ENCODE peak calls at places on chromosomes 16 and 17, in eight cellular contexts. F is thoracic aorta, C is mammary epithelial cell, V is H1, J is ovary, G is A549, B is BE2C, U is fibroblast of lung. H is an unnamed sample.

GRCh38 chr16:1152123-1152638 is 725 bp upstream of the CACNA1H start:
- DNase-seq in U (no peak), J (peak; percentile 83), V (no peak), F (no peak), G (peak; percentile 24), C (no peak), B (peak; percentile 51), H (no peak)

GRCh38 chr16:13772782-13773181 is 147.2 kb upstream of the ERCC4 start:
- DNase-seq in B (no peak), J (no peak), C (no peak), U (no peak), F (no peak), V (no peak), G (no peak), H (no peak)

GRCh38 chr16:73019456-73020362 is 28.2 kb downstream of the ZFHX3 start:
- DNase-seq in U (peak; percentile 82), C (no peak), F (no peak), V (no peak), B (no peak), G (peak; percentile 87), J (no peak), H (no peak)

GRCh38 chr16:4373356-4373908 is 1.8 kb downstream of the VASN start:
- DNase-seq in G (no peak), V (no peak), F (no peak), U (no peak), J (peak; percentile 71), B (peak; percentile 76), C (peak; percentile 37), H (no peak)

GRCh38 chr17:50787106-50787505 is 19.8 kb upstream of the ANKRD40CL start:
- DNase-seq in V (no peak), C (peak; percentile 71), B (no peak), U (no peak), F (no peak), G (no peak), J (no peak), H (no peak)

GRCh38 chr16:89921699-89922476 is 1.3 kb upstream of the TUBB3 start:
- DNase-seq in V (no peak), C (peak; percentile 87), J (peak; percentile 81), U (peak; percentile 93), F (peak; percentile 71), G (peak; percentile 90), B (peak; percentile 96), H (peak; percentile 70)

GRCh38 chr17:59752446-59752845 is 45.0 kb downstream of the VMP1 start:
- DNase-seq in U (no peak), J (no peak), G (no peak), F (no peak), B (no peak), V (no peak), C (no peak), H (no peak)

GRCh38 chr16:75550211-75550662 is 5.8 kb downstream of the TMEM231 start:
- DNase-seq in F (no peak), U (peak; percentile 26), B (peak; percentile 35), V (peak; percentile 58), J (no peak), G (peak; percentile 49), C (peak; percentile 88), H (peak; percentile 49)

GRCh38 chr17:4536259-4536741 is 18.9 kb downstream of the MYBBP1A start:
- DNase-seq in J (peak; percentile 62), V (no peak), U (no peak), F (no peak), G (no peak), B (no peak), C (no peak), H (no peak)

GRCh38 chr16:29840240-29840639 is 20.0 kb downstream of the MVP start:
- DNase-seq in J (peak; percentile 62), V (no peak), U (no peak), B (no peak), C (no peak), F (no peak), G (no peak), H (no peak)

GRCh38 chr17:59892251-59892848 is 393 bp downstream of the TUBD1 start:
- DNase-seq in F (no peak), U (no peak), G (no peak), B (no peak), C (no peak), V (no peak), J (no peak), H (no peak)

GRCh38 chr16:85913688-85914422 is 14.9 kb downstream of the IRF8 start:
- DNase-seq in V (no peak), G (no peak), F (no peak), U (no peak), J (no peak), C (no peak), B (no peak), H (no peak)

GRCh38 chr16:47018223-47018891 is 44.9 kb upstream of the DNAJA2 start:
- DNase-seq in J (no peak), B (peak; percentile 56), G (peak; percentile 80), F (no peak), U (no peak), V (no peak), C (peak; percentile 56), H (peak; percentile 72)

GRCh38 chr17:55446581-55447205 is 25.1 kb upstream of the MMD start:
- DNase-seq in B (no peak), U (no peak), C (no peak), G (no peak), J (no peak), F (no peak), V (no peak), H (peak; percentile 68)

GRCh38 chr16:70162041-70162451 is 11.5 kb upstream of the CLEC18C start:
- DNase-seq in U (peak; percentile 71), F (no peak), B (no peak), C (peak; percentile 69), V (no peak), J (no peak), G (peak; percentile 66), H (peak; percentile 35)

GRCh38 chr17:49996495-49997255 is 1.7 kb upstream of the DLX3 start:
- DNase-seq in F (no peak), V (no peak), B (peak; percentile 73), J (peak; percentile 80), U (peak; percentile 17), G (peak; percentile 81), C (no peak), H (no peak)

GRCh38 chr16:4505356-4506153 is 29.4 kb downstream of the HMOX2 start:
- DNase-seq in C (no peak), B (no peak), G (no peak), V (no peak), F (no peak), J (no peak), U (no peak), H (no peak)

GRCh38 chr16:57941016-57941656 is 29.8 kb downstream of the CNGB1 start:
- DNase-seq in U (peak; percentile 14), B (peak; percentile 92), G (no peak), J (no peak), V (no peak), C (peak; percentile 39), F (no peak), H (no peak)

GRCh38 chr17:81285179-81285878 is 9.8 kb downstream of the SLC38A10 start:
- DNase-seq in B (no peak), C (no peak), J (peak; percentile 69), F (no peak), V (no peak), U (peak; percentile 21), G (no peak), H (no peak)

GRCh38 chr17:28726396-28726911 is 421 bp upstream of the TLCD1 start:
- DNase-seq in F (no peak), J (no peak), U (peak; percentile 57), B (peak; percentile 60), C (peak; percentile 73), V (no peak), G (peak; percentile 75), H (peak; percentile 82)

GRCh38 chr17:81980752-81981239 is 3.4 kb downstream of the ASPSCR1 start:
- DNase-seq in J (no peak), G (no peak), F (no peak), U (no peak), V (no peak), B (no peak), C (no peak), H (no peak)

GRCh38 chr16:55030944-55031343 is 100.3 kb downstream of the IRX5 start:
- DNase-seq in G (no peak), U (no peak), B (no peak), C (no peak), V (no peak), J (no peak), F (no peak), H (no peak)

DNA sequence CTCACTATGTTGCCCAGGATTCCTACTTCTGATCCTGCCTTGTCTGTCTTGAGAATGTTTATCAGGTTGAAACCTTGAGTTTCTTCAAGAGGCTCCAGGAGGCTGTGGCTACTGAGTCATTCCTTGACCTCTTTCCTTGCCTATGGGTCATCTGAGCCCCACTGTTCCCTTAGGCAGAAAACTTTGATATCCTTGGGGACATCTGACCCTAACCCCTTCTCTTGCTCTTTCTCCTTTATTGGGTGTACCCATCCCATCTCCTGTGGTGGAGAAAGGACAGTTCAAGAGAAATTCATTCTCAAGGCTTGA is 12.5 kb downstream of the ARL4D start:
- DNase-seq in G (no peak), F (no peak), J (no peak), U (no peak), V (no peak), B (no peak), C (no peak), H (no peak)
- H3K4me1 ChIP-seq in G (peaks cover 52% of the 10 kb centered on the region), F (peaks cover 18% of the 10 kb centered on the region), J (no peaks in the 10 kb centered on the region), U (peaks cover 12% of the 10 kb centered on the region), V (no peaks in the 10 kb centered on the region), B (peaks cover 27% of the 10 kb centered on the region), C (peaks cover 21% of the 10 kb centered on the region), H (peaks cover 24% of the 10 kb centered on the region)

GRCh38 chr17:44206825-44207155 is 7.1 kb upstream of the ATXN7L3 start:
- DNase-seq in V (no peak), G (no peak), U (no peak), C (no peak), F (no peak), B (no peak), J (no peak), H (no peak)
- TF ChIP-seq CTCF in V (no peak), G (no peak), U (no peak), C (no peak), F (no peak), B (no peak), J (no peak), H (no peak)

GRCh38 chr17:35519442-35519841 is 18.0 kb downstream of the SLFN12L start:
- DNase-seq in U (no peak), V (no peak), J (no peak), G (no peak), F (no peak), C (peak; percentile 19), B (no peak), H (no peak)

GRCh38 chr17:35523296-35523695 is 14.2 kb downstream of the SLFN12L start:
- DNase-seq in B (no peak), G (no peak), C (no peak), F (no peak), J (no peak), V (no peak), U (no peak), H (no peak)

GRCh38 chr17:35520043-35520442 is 17.4 kb downstream of the SLFN12L start:
- DNase-seq in V (no peak), J (no peak), G (no peak), U (no peak), B (no peak), F (no peak), C (no peak), H (no peak)

GRCh38 chr17:35521150-35521549 is 16.3 kb downstream of the SLFN12L start:
- DNase-seq in C (no peak), F (no peak), G (no peak), V (no peak), B (no peak), J (no peak), U (no peak), H (no peak)
- H3K4me1 ChIP-seq in C (peaks cover 12% of the 10 kb centered on the region), F (no peaks in the 10 kb centered on the region), G (no peaks in the 10 kb centered on the region), V (no peaks in the 10 kb centered on the region), B (no peaks in the 10 kb centered on the region), J (no peaks in the 10 kb centered on the region), U (no peaks in the 10 kb centered on the region), H (peaks cover 9% of the 10 kb centered on the region)

GRCh38 chr17:21129023-21129681 is 2.4 kb downstream of the DHRS7B start:
- DNase-seq in F (no peak), J (peak; percentile 41), B (peak; percentile 31), U (peak; percentile 72), V (no peak), C (no peak), G (peak; percentile 54), H (no peak)
- TF ChIP-seq CTCF in F (peak; percentile 39), J (no peak), B (peak; percentile 55), U (peak; percentile 70), V (peak; percentile 30), C (peak; percentile 41), G (peak; percentile 74), H (peak; percentile 24)

H was measured in Caco-2.